ENCODE peak calls at places on chromosomes 13 and 19, in seven cellular contexts. One of them, this sample, is unnamed.
A peak's percentile ranks its signal among the peaks of the same experiment; 100 is the strongest.

GRCh38 chr13:54687173-54687572 is 1658.6 kb downstream of the OLFM4 start:
- DNase-seq in GM12865: no peak
- DNase-seq in AG10803: no peak
- DNase-seq in body of pancreas: no peak
- DNase-seq in fibroblast of lung: no peak
- DNase-seq in aorta: no peak
- DNase-seq in lower leg skin: no peak
- DNase-seq in this sample: no peak

GRCh38 chr13:41402695-41403511 is 54.4 kb upstream of the RGCC start:
- DNase-seq in aorta: no peak
- DNase-seq in GM12865: no peak
- DNase-seq in fibroblast of lung: no peak
- DNase-seq in AG10803: no peak
- DNase-seq in lower leg skin: no peak
- DNase-seq in body of pancreas: no peak
- DNase-seq in this sample: no peak

GRCh38 chr13:95660981-95661581 is 15.9 kb upstream of the DNAJC3 start:
- DNase-seq in GM12865: peak; percentile 52
- DNase-seq in body of pancreas: no peak
- DNase-seq in lower leg skin: no peak
- DNase-seq in fibroblast of lung: peak; percentile 69
- DNase-seq in AG10803: peak; percentile 54
- DNase-seq in aorta: no peak
- DNase-seq in this sample: no peak

GRCh38 chr19:56273563-56274117 is 1.1 kb downstream of the EDDM13 start:
- DNase-seq in fibroblast of lung: no peak
- DNase-seq in aorta: no peak
- DNase-seq in AG10803: peak; percentile 24
- DNase-seq in GM12865: no peak
- DNase-seq in body of pancreas: no peak
- DNase-seq in lower leg skin: no peak
- DNase-seq in this sample: no peak

GRCh38 chr13:110176431-110176830 is 130.5 kb downstream of the COL4A1 start:
- DNase-seq in body of pancreas: no peak
- DNase-seq in aorta: no peak
- DNase-seq in AG10803: no peak
- DNase-seq in fibroblast of lung: no peak
- DNase-seq in GM12865: no peak
- DNase-seq in lower leg skin: no peak
- DNase-seq in this sample: no peak

GRCh38 chr13:112137144-112137543 is 70.2 kb downstream of the SOX1 start:
- DNase-seq in lower leg skin: peak; percentile 63
- DNase-seq in GM12865: no peak
- DNase-seq in fibroblast of lung: no peak
- DNase-seq in body of pancreas: no peak
- DNase-seq in AG10803: no peak
- DNase-seq in aorta: no peak
- DNase-seq in this sample: no peak

GRCh38 chr13:106242554-106242953 is 292.9 kb downstream of the EFNB2 start:
- DNase-seq in GM12865: no peak
- DNase-seq in AG10803: no peak
- DNase-seq in body of pancreas: no peak
- DNase-seq in lower leg skin: no peak
- DNase-seq in fibroblast of lung: no peak
- DNase-seq in aorta: no peak
- DNase-seq in this sample: no peak

GRCh38 chr19:2320939-2321338 is 7.4 kb downstream of the LSM7 start:
- DNase-seq in aorta: no peak
- DNase-seq in fibroblast of lung: no peak
- DNase-seq in GM12865: no peak
- DNase-seq in body of pancreas: no peak
- DNase-seq in AG10803: no peak
- DNase-seq in lower leg skin: no peak
- DNase-seq in this sample: no peak

GRCh38 chr19:5977222-5977784 is 637 bp downstream of the RANBP3 start:
- DNase-seq in GM12865: no peak
- DNase-seq in fibroblast of lung: no peak
- DNase-seq in body of pancreas: no peak
- DNase-seq in lower leg skin: no peak
- DNase-seq in aorta: no peak
- DNase-seq in AG10803: no peak
- DNase-seq in this sample: no peak

GRCh38 chr13:74675185-74675584 is 541.0 kb upstream of the KLF12 start:
- DNase-seq in aorta: no peak
- DNase-seq in lower leg skin: no peak
- DNase-seq in AG10803: peak; percentile 47
- DNase-seq in fibroblast of lung: peak; percentile 27
- DNase-seq in GM12865: no peak
- DNase-seq in body of pancreas: no peak
- DNase-seq in this sample: no peak

GRCh38 chr13:35781044-35781443 is 304.6 kb upstream of the MAB21L1 start:
- DNase-seq in GM12865: no peak
- DNase-seq in aorta: no peak
- DNase-seq in lower leg skin: no peak
- DNase-seq in body of pancreas: no peak
- DNase-seq in fibroblast of lung: no peak
- DNase-seq in AG10803: no peak
- DNase-seq in this sample: no peak

GRCh38 chr13:112869202-112870061 is 99.6 kb upstream of the MCF2L start:
- DNase-seq in GM12865: no peak
- DNase-seq in lower leg skin: peak; percentile 77
- DNase-seq in AG10803: peak; percentile 32
- DNase-seq in aorta: no peak
- DNase-seq in body of pancreas: no peak
- DNase-seq in fibroblast of lung: peak; percentile 28
- DNase-seq in this sample: no peak

GRCh38 chr13:40130871-40131636 is 475.6 kb downstream of the COG6 start:
- DNase-seq in lower leg skin: no peak
- DNase-seq in fibroblast of lung: peak; percentile 68
- DNase-seq in aorta: no peak
- DNase-seq in body of pancreas: no peak
- DNase-seq in AG10803: peak; percentile 9
- DNase-seq in GM12865: no peak
- DNase-seq in this sample: no peak

GRCh38 chr13:64774915-64775314 is 2455.2 kb downstream of the PCDH9 start:
- DNase-seq in aorta: no peak
- DNase-seq in fibroblast of lung: no peak
- DNase-seq in lower leg skin: no peak
- DNase-seq in GM12865: no peak
- DNase-seq in AG10803: no peak
- DNase-seq in body of pancreas: no peak
- DNase-seq in this sample: no peak

GRCh38 chr13:97853550-97853949 is 99.9 kb upstream of the IPO5 start:
- DNase-seq in lower leg skin: no peak
- DNase-seq in AG10803: peak; percentile 15
- DNase-seq in fibroblast of lung: peak; percentile 8
- DNase-seq in GM12865: no peak
- DNase-seq in aorta: no peak
- DNase-seq in body of pancreas: no peak
- DNase-seq in this sample: no peak

GRCh38 chr13:107367258-107367657 is 799.3 kb upstream of the ARGLU1 start:
- DNase-seq in aorta: no peak
- DNase-seq in fibroblast of lung: no peak
- DNase-seq in body of pancreas: no peak
- DNase-seq in AG10803: peak; percentile 15
- DNase-seq in GM12865: no peak
- DNase-seq in lower leg skin: no peak
- DNase-seq in this sample: no peak

GRCh38 chr19:19628499-19629134 is 597 bp upstream of the LPAR2 start:
- DNase-seq in lower leg skin: no peak
- DNase-seq in GM12865: peak; percentile 58
- DNase-seq in aorta: no peak
- DNase-seq in body of pancreas: peak; percentile 73
- DNase-seq in AG10803: peak; percentile 13
- DNase-seq in fibroblast of lung: peak; percentile 72
- DNase-seq in this sample: no peak

GRCh38 chr19:49217382-49217781 is 59.8 kb downstream of the TRPM4 start:
- DNase-seq in GM12865: no peak
- DNase-seq in fibroblast of lung: peak; percentile 70
- DNase-seq in lower leg skin: no peak
- DNase-seq in AG10803: peak; percentile 28
- DNase-seq in aorta: no peak
- DNase-seq in body of pancreas: no peak
- DNase-seq in this sample: no peak

GRCh38 chr19:35006999-35007365 is 6.9 kb downstream of the GRAMD1A start:
- DNase-seq in aorta: no peak
- DNase-seq in AG10803: no peak
- DNase-seq in lower leg skin: no peak
- DNase-seq in GM12865: no peak
- DNase-seq in body of pancreas: no peak
- DNase-seq in fibroblast of lung: no peak
- DNase-seq in this sample: no peak

GRCh38 chr13:33321686-33322473 is 36.3 kb upstream of the STARD13 start:
- DNase-seq in AG10803: peak; percentile 24
- DNase-seq in GM12865: no peak
- DNase-seq in aorta: no peak
- DNase-seq in body of pancreas: no peak
- DNase-seq in fibroblast of lung: no peak
- DNase-seq in lower leg skin: no peak
- DNase-seq in this sample: no peak

GRCh38 chr19:46350758-46351159 is 3.9 kb downstream of the PPP5C start:
- DNase-seq in aorta: peak; percentile 72
- DNase-seq in fibroblast of lung: no peak
- DNase-seq in GM12865: peak; percentile 78
- DNase-seq in lower leg skin: no peak
- DNase-seq in body of pancreas: no peak
- DNase-seq in AG10803: no peak
- DNase-seq in this sample: no peak

GRCh38 chr13:74571811-74572210 is 437.6 kb upstream of the KLF12 start:
- DNase-seq in lower leg skin: no peak
- DNase-seq in body of pancreas: no peak
- DNase-seq in GM12865: no peak
- DNase-seq in fibroblast of lung: no peak
- DNase-seq in AG10803: no peak
- DNase-seq in aorta: no peak
- DNase-seq in this sample: no peak

GRCh38 chr19:41325947-41326706 is 16.2 kb downstream of the CCDC97 start:
- DNase-seq in GM12865: peak; percentile 84
- DNase-seq in lower leg skin: no peak
- DNase-seq in fibroblast of lung: peak; percentile 40
- DNase-seq in body of pancreas: no peak
- DNase-seq in aorta: no peak
- DNase-seq in AG10803: peak; percentile 85
- DNase-seq in this sample: no peak
- H3K4me3 ChIP-seq in GM12865: peak overlapping the region; percentile 62
- H3K4me3 ChIP-seq in lower leg skin: no peak overlapping the region
- H3K4me3 ChIP-seq in fibroblast of lung: peak overlapping the region; percentile 10
- H3K4me3 ChIP-seq in body of pancreas: no peak overlapping the region
- H3K4me3 ChIP-seq in aorta: no peak overlapping the region
- H3K4me3 ChIP-seq in AG10803: peak overlapping the region; percentile 13
- H3K4me3 ChIP-seq in this sample: no peak overlapping the region

GRCh38 chr19:16631465-16631864 is 3.5 kb upstream of the MED26 start:
- DNase-seq in body of pancreas: no peak
- DNase-seq in aorta: no peak
- DNase-seq in GM12865: no peak
- DNase-seq in fibroblast of lung: no peak
- DNase-seq in lower leg skin: no peak
- DNase-seq in AG10803: no peak
- DNase-seq in this sample: no peak
- H3K4me3 ChIP-seq in body of pancreas: no peak overlapping the region
- H3K4me3 ChIP-seq in aorta: no peak overlapping the region
- H3K4me3 ChIP-seq in GM12865: no peak overlapping the region
- H3K4me3 ChIP-seq in fibroblast of lung: no peak overlapping the region
- H3K4me3 ChIP-seq in lower leg skin: no peak overlapping the region
- H3K4me3 ChIP-seq in AG10803: no peak overlapping the region
- H3K4me3 ChIP-seq in this sample: no peak overlapping the region

GRCh38 chr19:1245468-1245867 is 2.9 kb upstream of the MIDN start:
- DNase-seq in GM12865: no peak
- DNase-seq in lower leg skin: peak; percentile 90
- DNase-seq in fibroblast of lung: no peak
- DNase-seq in AG10803: no peak
- DNase-seq in aorta: peak; percentile 85
- DNase-seq in body of pancreas: no peak
- DNase-seq in this sample: no peak

GRCh38 chr19:1243768-1244692 is 2.5 kb downstream of the ATP5F1D start:
- DNase-seq in body of pancreas: peak; percentile 89
- DNase-seq in aorta: peak; percentile 95
- DNase-seq in GM12865: peak; percentile 92
- DNase-seq in AG10803: peak; percentile 82
- DNase-seq in fibroblast of lung: peak; percentile 85
- DNase-seq in lower leg skin: peak; percentile 97
- DNase-seq in this sample: peak; percentile 94

GRCh38 chr19:1244693-1245451 is 3.3 kb downstream of the ATP5F1D start:
- DNase-seq in AG10803: no peak
- DNase-seq in fibroblast of lung: no peak
- DNase-seq in aorta: peak; percentile 90
- DNase-seq in lower leg skin: peak; percentile 94
- DNase-seq in GM12865: peak; percentile 32
- DNase-seq in body of pancreas: peak; percentile 67
- DNase-seq in this sample: peak; percentile 92

GRCh38 chr19:1247747-1248453 is 483 bp upstream of the MIDN start:
- DNase-seq in fibroblast of lung: peak; percentile 62
- DNase-seq in aorta: peak; percentile 94
- DNase-seq in body of pancreas: peak; percentile 77
- DNase-seq in AG10803: peak; percentile 56
- DNase-seq in GM12865: peak; percentile 67
- DNase-seq in lower leg skin: peak; percentile 94
- DNase-seq in this sample: peak; percentile 86

DNA sequence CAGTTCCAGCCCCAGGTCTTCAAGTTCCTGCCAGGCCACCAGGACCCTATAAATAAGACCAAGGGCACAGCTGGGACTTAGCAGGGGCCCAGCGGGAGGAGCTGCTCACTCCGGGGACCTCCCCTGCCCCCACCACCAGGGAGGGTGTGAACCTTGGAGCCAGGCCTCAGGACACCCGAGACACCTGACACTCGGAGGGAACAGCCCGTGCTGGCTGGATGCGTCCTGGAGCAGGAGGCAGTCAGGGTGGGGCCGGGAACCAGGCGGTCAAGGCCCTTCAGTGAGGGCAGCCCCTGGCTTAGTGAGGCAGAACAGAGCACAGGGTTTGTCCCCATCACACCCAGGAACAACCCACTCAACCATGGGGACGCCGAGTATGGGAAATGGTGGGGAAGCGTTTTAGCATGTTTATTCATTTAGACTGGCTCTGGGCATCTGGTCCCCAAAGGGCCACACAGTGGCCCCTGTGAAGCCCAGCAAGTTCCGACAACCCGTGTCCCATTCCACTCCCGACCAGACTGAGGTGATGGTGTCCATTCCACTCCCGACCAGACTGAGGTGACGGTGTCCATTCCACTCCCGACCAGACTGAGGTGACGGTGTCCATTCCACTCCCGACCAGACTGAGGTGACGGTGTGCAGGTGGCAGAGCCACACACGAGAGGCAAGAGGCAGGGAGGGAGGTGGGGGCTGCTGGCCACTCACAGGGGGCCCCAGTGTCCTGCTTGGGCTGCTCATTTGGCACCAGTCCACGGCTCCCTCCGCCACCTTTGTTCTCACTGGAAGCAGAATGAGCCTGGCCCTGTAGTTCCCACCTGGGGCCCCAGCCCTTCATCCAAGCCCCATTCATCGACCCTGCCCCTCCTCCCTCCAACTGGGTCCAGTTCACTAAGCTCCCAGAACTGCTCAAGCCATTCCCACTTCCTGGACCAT is 2.2 kb upstream of the MIDN start:
- DNase-seq in body of pancreas: peak; percentile 63
- DNase-seq in GM12865: no peak
- DNase-seq in fibroblast of lung: no peak
- DNase-seq in AG10803: no peak
- DNase-seq in lower leg skin: peak; percentile 95
- DNase-seq in aorta: no peak
- DNase-seq in this sample: peak; percentile 95
- H3K4me3 ChIP-seq in body of pancreas: no peak overlapping the region
- H3K4me3 ChIP-seq in GM12865: no peak overlapping the region
- H3K4me3 ChIP-seq in fibroblast of lung: no peak overlapping the region
- H3K4me3 ChIP-seq in AG10803: no peak overlapping the region
- H3K4me3 ChIP-seq in lower leg skin: no peak overlapping the region
- H3K4me3 ChIP-seq in aorta: no peak overlapping the region
- H3K4me3 ChIP-seq in this sample: peak overlapping the region; percentile 30

GRCh38 chr19:3708207-3708931 is at the start of gene TJP3:
- DNase-seq in aorta: no peak
- DNase-seq in fibroblast of lung: no peak
- DNase-seq in lower leg skin: no peak
- DNase-seq in AG10803: no peak
- DNase-seq in body of pancreas: peak; percentile 69
- DNase-seq in GM12865: no peak
- DNase-seq in this sample: peak; percentile 88
- H3K4me3 ChIP-seq in aorta: no peak within 1 kb of the TSS
- H3K4me3 ChIP-seq in fibroblast of lung: no peak within 1 kb of the TSS
- H3K4me3 ChIP-seq in lower leg skin: no peak within 1 kb of the TSS
- H3K4me3 ChIP-seq in AG10803: no peak within 1 kb of the TSS
- H3K4me3 ChIP-seq in body of pancreas: no peak within 1 kb of the TSS
- H3K4me3 ChIP-seq in GM12865: no peak within 1 kb of the TSS
- H3K4me3 ChIP-seq in this sample: peak within 1 kb of the TSS; percentile 75